ENCODE peak calls at places on chromosomes 13 and 19, in five cellular contexts. B is neural progenitor cell, W is T follicular helper cell, V is fibroblast of lung, O is HFFc6. F is an unnamed sample.

GRCh38 chr19:35352177-35352447 is 4.4 kb downstream of the FFAR1 start:
- DNase-seq in W (no peak), V (no peak), B (no peak), O (no peak), F (no peak)

GRCh38 chr13:95341441-95341840 is 40.2 kb upstream of the ABCC4 start:
- DNase-seq in V (peak; percentile 53), B (no peak), O (no peak), W (no peak), F (no peak)

GRCh38 chr13:25171517-25172302 is at the start of gene AMER2:
- DNase-seq in W (no peak), V (peak; percentile 11), B (peak; percentile 86), O (no peak), F (no peak)

GRCh38 chr13:51804295-51805172 is 571 bp upstream of the DHRS12 start:
- DNase-seq in O (no peak), W (no peak), V (no peak), B (no peak), F (no peak)

GRCh38 chr13:100176781-100177389 is 88.0 kb downstream of the PCCA start:
- DNase-seq in O (no peak), W (no peak), B (peak; percentile 30), V (peak; percentile 67), F (peak; percentile 54)

GRCh38 chr13:28239374-28239773 is 101.0 kb downstream of the PAN3 start:
- DNase-seq in O (no peak), B (no peak), V (no peak), W (no peak), F (peak; percentile 4)

GRCh38 chr13:45280751-45281634 is 60.0 kb downstream of the TPT1 start:
- DNase-seq in W (peak; percentile 12), O (peak; percentile 67), V (peak; percentile 82), B (peak; percentile 69), F (peak; percentile 78)

GRCh38 chr19:12994701-12995595 is at the start of gene NFIX:
- DNase-seq in V (peak; percentile 60), W (peak; percentile 38), O (peak; percentile 41), B (peak; percentile 89), F (peak; percentile 39)

GRCh38 chr19:518292-519231 is 11.3 kb downstream of the TPGS1 start:
- DNase-seq in V (no peak), O (no peak), W (peak; percentile 53), B (peak; percentile 76), F (peak; percentile 63)

GRCh38 chr19:23851966-23852365 is 62.7 kb upstream of the ZNF726 start:
- DNase-seq in B (no peak), V (no peak), W (no peak), O (no peak), F (no peak)

GRCh38 chr13:98468929-98469328 is 108.0 kb downstream of the STK24 start:
- DNase-seq in V (no peak), W (no peak), B (no peak), O (no peak), F (no peak)

GRCh38 chr19:6693056-6693471 is 23.1 kb upstream of the TNFSF14 start:
- DNase-seq in O (no peak), V (no peak), W (no peak), B (no peak), F (no peak)

GRCh38 chr19:14434543-14435319 is 1.6 kb downstream of the PKN1 start:
- DNase-seq in B (no peak), V (peak; percentile 77), W (no peak), O (peak; percentile 54), F (peak; percentile 72)

GRCh38 chr13:31545616-31546015 is 193.7 kb upstream of the RXFP2 start:
- DNase-seq in B (no peak), V (peak; percentile 6), O (peak; percentile 21), W (no peak), F (no peak)

GRCh38 chr13:75934889-75935288 is 298.8 kb downstream of the LMO7 start:
- DNase-seq in O (peak; percentile 28), W (no peak), B (no peak), V (peak; percentile 65), F (peak; percentile 62)

GRCh38 chr13:34179481-34179880 is 361.5 kb downstream of the RFC3 start:
- DNase-seq in V (peak; percentile 58), O (no peak), W (no peak), B (peak; percentile 51), F (peak; percentile 7)

GRCh38 chr13:29507356-29507755 is 88.1 kb downstream of the SLC7A1 start:
- DNase-seq in W (no peak), O (no peak), B (no peak), V (no peak), F (no peak)

GRCh38 chr19:20858861-20859260 is 64.2 kb upstream of the ZNF85 start:
- DNase-seq in W (no peak), O (no peak), V (no peak), B (peak; percentile 15), F (no peak)

GRCh38 chr19:39469036-39469435 is 11.6 kb upstream of the TIMM50 start:
- DNase-seq in V (no peak), B (no peak), W (no peak), O (no peak), F (no peak)

GRCh38 chr13:21242236-21242635 is 65.8 kb downstream of the MRPL57 start:
- DNase-seq in O (no peak), W (no peak), V (no peak), B (peak; percentile 74), F (no peak)

GRCh38 chr13:109719962-109720646 is 66.3 kb downstream of the IRS2 start:
- DNase-seq in O (no peak), B (no peak), V (no peak), W (no peak), F (no peak)

GRCh38 chr13:84867246-84867645 is 932.0 kb downstream of the SLITRK6 start:
- DNase-seq in B (no peak), V (no peak), O (no peak), W (no peak), F (no peak)

GRCh38 chr13:49625392-49626137 is 2.7 kb upstream of the ARL11 start:
- DNase-seq in V (no peak), W (no peak), O (no peak), B (no peak), F (peak; percentile 6)

GRCh38 chr13:97353927-97354326 is 80.0 kb upstream of the RAP2A start:
- DNase-seq in B (no peak), W (no peak), V (peak; percentile 58), O (peak; percentile 67), F (peak; percentile 62)

GRCh38 chr13:50420720-50421456 is 405.6 kb downstream of the KCNRG start:
- DNase-seq in V (no peak), B (no peak), W (no peak), O (no peak), F (no peak)

GRCh38 chr13:30192320-30193093 is 114.8 kb downstream of the KATNAL1 start:
- DNase-seq in V (no peak), B (no peak), W (no peak), O (no peak), F (no peak)

GRCh38 chr13:99322297-99323103 is 15.3 kb upstream of the GPR183 start:
- DNase-seq in B (no peak), O (peak; percentile 87), V (peak; percentile 92), W (no peak), F (peak; percentile 89)

F was measured in IMR-90.